ENCODE peak calls at places on chromosome 17, in six cellular contexts. I is A549, U is cardiac muscle cell, B is left ventricle myocardium inferior, P is fibroblast of mammary gland, S is cardiac fibroblast. W is an unnamed sample.

GRCh38 chr17:53499277-53499676 is 323.4 kb upstream of the KIF2B start:
- DNase-seq in I (no peak), U (no peak), B (no peak), P (no peak), S (no peak), W (no peak)

GRCh38 chr17:7989781-7990655 is 12.4 kb upstream of the GUCY2D start:
- DNase-seq in I (peak), U (peak), B (peak), P (peak), S (peak), W (peak)

GRCh38 chr17:6163632-6164319 is 93.6 kb downstream of the WSCD1 start:
- DNase-seq in I (no peak), U (peak), B (no peak), P (peak), S (peak), W (no peak)

GRCh38 chr17:77382356-77382911 is 241.7 kb downstream of the SEC14L1 start:
- DNase-seq in I (no peak), U (no peak), B (no peak), P (no peak), S (no peak), W (no peak)

GRCh38 chr17:16491703-16492612 is at the start of gene LRRC75A:
- DNase-seq in I (no peak), U (peak), B (peak), P (no peak), S (no peak), W (no peak)

GRCh38 chr17:3977387-3977786 is 13.2 kb upstream of the ATP2A3 start:
- DNase-seq in I (no peak), U (no peak), B (no peak), P (no peak), S (no peak), W (no peak)

GRCh38 chr17:58370716-58371115 is 18.7 kb upstream of the SUPT4H1 start:
- DNase-seq in I (no peak), U (no peak), B (no peak), P (no peak), S (no peak), W (no peak)

GRCh38 chr17:74452841-74453661 is 13.4 kb upstream of the CD300A start:
- DNase-seq in I (no peak), U (no peak), B (no peak), P (no peak), S (no peak), W (no peak)

GRCh38 chr17:15954222-15954621 is 9.3 kb downstream of the ADORA2B start:
- DNase-seq in I (peak), U (peak), B (no peak), P (peak), S (peak), W (no peak)

GRCh38 chr17:5719976-5720375 is 135.7 kb upstream of the NLRP1 start:
- DNase-seq in I (no peak), U (no peak), B (no peak), P (no peak), S (no peak), W (peak)

GRCh38 chr17:41444186-41444585 is 3.4 kb upstream of the KRT38 start:
- DNase-seq in I (no peak), U (no peak), B (no peak), P (peak), S (no peak), W (no peak)

GRCh38 chr17:27760069-27760885 is 40.1 kb downstream of the NOS2 start:
- DNase-seq in I (peak), U (peak), B (peak), P (peak), S (peak), W (no peak)

GRCh38 chr17:57354669-57355068 is 98.3 kb downstream of the MSI2 start:
- DNase-seq in I (no peak), U (no peak), B (no peak), P (no peak), S (no peak), W (no peak)

GRCh38 chr17:57357392-57357784 is 101.1 kb downstream of the MSI2 start:
- DNase-seq in I (no peak), U (no peak), B (peak), P (no peak), S (no peak), W (no peak)

GRCh38 chr17:57355090-57355859 is 99.0 kb downstream of the MSI2 start:
- DNase-seq in I (no peak), U (no peak), B (no peak), P (no peak), S (no peak), W (no peak)

GRCh38 chr17:57356722-57357391 is 100.5 kb downstream of the MSI2 start:
- DNase-seq in I (no peak), U (no peak), B (no peak), P (no peak), S (no peak), W (no peak)

DNA sequence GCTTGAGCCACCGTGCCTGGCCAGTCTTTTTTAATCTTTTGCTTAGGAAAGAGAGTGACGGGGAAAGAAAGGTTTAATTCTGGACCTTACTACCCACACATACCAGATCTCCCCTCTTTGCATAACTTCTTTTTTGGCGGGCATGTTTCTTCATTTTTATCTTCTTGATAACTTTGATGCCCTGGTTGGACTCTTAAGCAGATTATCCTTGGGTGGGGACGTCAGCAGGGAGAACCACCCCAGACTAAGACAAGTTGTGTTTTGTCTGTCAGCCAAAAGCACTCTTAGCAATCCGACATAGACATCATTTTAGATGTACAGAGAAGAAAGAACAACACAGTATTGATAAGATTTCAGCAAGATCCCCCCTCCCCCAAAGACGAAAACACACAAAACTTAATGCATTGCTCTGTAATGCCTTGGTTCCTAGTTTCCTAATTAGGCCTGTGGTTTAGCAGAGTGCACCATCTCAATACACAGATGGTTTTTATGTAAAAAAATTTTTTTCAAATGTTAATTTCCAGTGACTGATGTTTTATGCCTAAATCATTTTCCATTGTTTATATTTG is 99.9 kb downstream of the MSI2 start:
- DNase-seq in I (no peak), U (no peak), B (no peak), P (no peak), S (no peak), W (no peak)
- H3K4me3 ChIP-seq in I (no peak), U (no peak), B (no peak), P (no peak), S (no peak), W (no peak)

GRCh38 chr17:48551206-48551597 is 6.3 kb upstream of the HOXB2 start:
- DNase-seq in I (no peak), U (no peak), B (no peak), P (no peak), S (no peak), W (no peak)

GRCh38 chr17:48547839-48548686 is 3.2 kb upstream of the HOXB2 start:
- DNase-seq in I (no peak), U (peak), B (no peak), P (peak), S (peak), W (no peak)

GRCh38 chr17:48548687-48549621 is 4.0 kb upstream of the HOXB2 start:
- DNase-seq in I (no peak), U (no peak), B (no peak), P (no peak), S (no peak), W (no peak)

GRCh38 chr17:48550313-48551205 is 5.7 kb upstream of the HOXB2 start:
- DNase-seq in I (no peak), U (no peak), B (no peak), P (no peak), S (no peak), W (no peak)

DNA sequence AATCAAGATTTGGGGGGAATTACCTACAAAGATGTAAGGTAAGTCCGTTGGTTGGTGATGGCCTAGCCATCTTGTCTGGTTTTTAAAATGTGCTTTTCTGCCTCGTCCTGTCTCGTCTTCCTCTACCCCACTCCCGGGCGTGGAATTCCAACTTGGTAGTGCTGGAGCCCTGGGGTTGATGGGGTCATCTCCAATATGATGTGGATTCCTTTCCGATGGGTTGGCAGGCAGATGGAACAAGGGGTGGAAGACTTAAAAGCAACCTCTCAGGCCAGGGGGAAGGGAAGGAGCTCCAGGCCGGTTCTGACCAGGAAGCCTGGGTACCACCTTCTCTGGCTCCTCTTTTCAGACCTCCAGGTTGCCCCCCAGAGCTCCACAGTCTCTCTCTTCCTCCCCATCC is 5.0 kb upstream of the HOXB2 start:
- DNase-seq in I (no peak), U (no peak), B (no peak), P (peak), S (no peak), W (no peak)
- H3K4me3 ChIP-seq in I (no peak), U (no peak), B (no peak), P (peak), S (no peak), W (no peak)

GRCh38 chr17:47846741-47847340 is 4.1 kb downstream of the SP6 start:
- DNase-seq in I (no peak), U (no peak), B (no peak), P (no peak), S (no peak), W (no peak)

GRCh38 chr17:47848198-47848513 is 2.8 kb downstream of the SP6 start:
- DNase-seq in I (no peak), U (no peak), B (no peak), P (no peak), S (no peak), W (no peak)

GRCh38 chr17:47844814-47845453 is 3.9 kb upstream of the SCRN2 start:
- DNase-seq in I (no peak), U (peak), B (no peak), P (peak), S (peak), W (no peak)

GRCh38 chr17:47850373-47850691 is 631 bp downstream of the SP6 start:
- DNase-seq in I (no peak), U (no peak), B (no peak), P (no peak), S (no peak), W (no peak)

GRCh38 chr17:47847341-47848197 is 3.4 kb downstream of the SP6 start:
- DNase-seq in I (no peak), U (no peak), B (no peak), P (peak), S (no peak), W (no peak)
- H3K4me3 ChIP-seq in I (no peak), U (no peak), B (no peak), P (no peak), S (no peak), W (no peak)

GRCh38 chr17:20960871-20961270 is 81.9 kb downstream of the USP22 start:
- DNase-seq in I (no peak), U (no peak), B (no peak), P (no peak), S (no peak), W (peak)

GRCh38 chr17:20954794-20955193 is 88.0 kb downstream of the USP22 start:
- DNase-seq in I (no peak), U (no peak), B (no peak), P (no peak), S (no peak), W (no peak)

GRCh38 chr17:20961551-20961950 is 81.3 kb downstream of the USP22 start:
- DNase-seq in I (no peak), U (no peak), B (no peak), P (peak), S (peak), W (no peak)

GRCh38 chr17:20952183-20952582 is 90.6 kb downstream of the USP22 start:
- DNase-seq in I (no peak), U (no peak), B (no peak), P (no peak), S (no peak), W (no peak)

GRCh38 chr17:20955437-20956323 is 87.1 kb downstream of the USP22 start:
- DNase-seq in I (no peak), U (peak), B (peak), P (peak), S (peak), W (no peak)
- H3K4me3 ChIP-seq in I (no peak), U (no peak), B (no peak), P (no peak), S (no peak), W (no peak)

GRCh38 chr17:1344521-1344920 is 55.5 kb downstream of the YWHAE start:
- DNase-seq in I (no peak), U (no peak), B (no peak), P (no peak), S (no peak), W (no peak)

GRCh38 chr17:1351967-1352366 is 48.1 kb downstream of the YWHAE start:
- DNase-seq in I (no peak), U (no peak), B (no peak), P (no peak), S (no peak), W (no peak)

GRCh38 chr17:1343554-1343953 is 56.5 kb downstream of the YWHAE start:
- DNase-seq in I (no peak), U (no peak), B (no peak), P (no peak), S (no peak), W (no peak)

GRCh38 chr17:1351275-1351674 is 48.7 kb downstream of the YWHAE start:
- DNase-seq in I (no peak), U (no peak), B (no peak), P (no peak), S (no peak), W (no peak)

DNA sequence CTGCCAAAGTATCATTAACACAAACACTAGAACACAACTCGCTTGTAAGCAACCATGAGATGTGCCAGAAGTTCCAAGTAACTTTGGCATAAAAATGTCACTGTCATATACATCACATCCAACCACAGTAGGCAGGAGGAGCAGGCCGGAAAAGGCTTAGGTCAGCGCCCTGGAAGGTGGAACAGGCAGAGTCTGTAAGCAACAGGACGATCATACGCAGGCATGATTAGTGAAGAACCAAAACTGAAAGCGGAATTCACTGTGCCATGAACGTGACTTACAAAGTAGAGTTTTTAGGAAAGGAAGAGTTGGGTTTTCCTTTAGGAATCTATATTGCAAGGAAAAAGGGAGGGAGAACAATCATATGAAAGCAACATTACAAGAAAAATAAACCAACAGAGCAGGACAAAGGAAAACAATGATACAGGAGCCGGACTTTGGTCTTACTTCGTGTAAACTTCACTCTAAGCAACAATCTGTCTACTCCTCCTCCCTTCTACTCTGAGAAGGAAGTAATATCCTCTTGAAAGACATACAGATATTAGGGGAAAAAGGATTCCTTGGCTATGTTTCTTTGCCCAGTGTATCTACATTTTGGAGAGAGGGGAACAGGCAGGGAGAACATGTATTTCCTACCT is 52.2 kb downstream of the YWHAE start:
- DNase-seq in I (no peak), U (no peak), B (no peak), P (peak), S (peak), W (no peak)
- H3K4me3 ChIP-seq in I (no peak), U (no peak), B (peak), P (no peak), S (no peak), W (peak)